ENCODE peak calls at places on chromosomes 13 and 19, in four cellular contexts. R is tibial artery; A is RWPE1; G is CD4-positive, CD25-positive, alpha-beta regulatory T cell. C is an unnamed sample.

GRCh38 chr13:40624338-40624737 is 42.1 kb downstream of the FOXO1 start:
- DNase-seq in R (no peak), A (peak; percentile 19), G (no peak), C (no peak)

GRCh38 chr13:102198418-102199322 is 203.2 kb downstream of the FGF14 start:
- DNase-seq in R (no peak), A (peak; percentile 13), G (no peak), C (no peak)

GRCh38 chr19:32483574-32483973 is 78.0 kb downstream of the DPY19L3 start:
- DNase-seq in R (no peak), A (no peak), G (no peak), C (no peak)

GRCh38 chr19:58407658-58408151 is 744 bp upstream of the ZNF584 start:
- DNase-seq in R (peak; percentile 62), A (no peak), G (no peak), C (no peak)

GRCh38 chr13:31349156-31349555 is 149.4 kb downstream of the B3GLCT start:
- DNase-seq in R (no peak), A (no peak), G (no peak), C (no peak)

GRCh38 chr13:114121496-114122466 is 10.6 kb downstream of the RASA3 start:
- DNase-seq in R (no peak), A (no peak), G (no peak), C (no peak)

GRCh38 chr19:7188682-7189629 is 105.3 kb downstream of the INSR start:
- DNase-seq in R (no peak), A (no peak), G (no peak), C (no peak)

GRCh38 chr19:58511353-58512208 is at the start of gene SLC27A5:
- DNase-seq in R (no peak), A (no peak), G (no peak), C (no peak)

GRCh38 chr19:30784850-30785459 is 412.8 kb downstream of the ZNF536 start:
- DNase-seq in R (no peak), A (no peak), G (peak; percentile 40), C (no peak)

GRCh38 chr13:51277943-51278342 is 55.7 kb downstream of the FAM124A start:
- DNase-seq in R (no peak), A (no peak), G (no peak), C (no peak)
- H3K27ac ChIP-seq in R (no peak overlapping the region), A (no peak overlapping the region), G (no peak overlapping the region), C (peak overlapping the region; percentile 16)

GRCh38 chr19:9823816-9824215 is 3.9 kb upstream of the UBL5 start:
- DNase-seq in R (no peak), A (no peak), G (no peak), C (no peak)

GRCh38 chr19:9834302-9834725 is 804 bp upstream of the PIN1 start:
- DNase-seq in R (no peak), A (no peak), G (no peak), C (no peak)

GRCh38 chr19:9827325-9828238 is at the start of gene UBL5:
- DNase-seq in R (peak; percentile 92), A (peak; percentile 94), G (peak; percentile 89), C (peak; percentile 86)

DNA sequence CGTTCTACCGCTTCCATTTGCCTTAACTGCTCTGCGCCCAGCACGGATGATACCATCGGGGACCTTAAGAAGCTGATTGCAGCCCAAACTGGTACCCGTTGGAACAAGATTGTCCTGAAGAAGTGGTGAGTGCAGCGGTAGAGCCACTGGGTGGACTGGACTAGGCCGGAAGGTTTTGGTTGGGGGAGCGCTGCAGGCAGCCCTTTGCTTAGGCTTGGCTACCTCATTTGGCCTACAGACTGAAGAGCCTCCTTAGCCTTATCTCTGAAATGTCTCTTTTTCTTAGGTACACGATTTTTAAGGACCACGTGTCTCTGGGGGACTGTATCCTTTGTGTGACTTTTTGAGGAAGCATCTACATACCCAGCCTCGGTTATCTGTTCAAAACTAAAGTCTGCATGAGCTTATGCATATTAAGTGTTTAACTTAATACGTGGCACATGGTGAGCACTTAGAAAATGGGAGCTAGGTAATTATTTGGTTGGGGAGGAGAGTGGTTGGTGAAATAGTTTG is 889 bp downstream of the UBL5 start:
- DNase-seq in R (no peak), A (no peak), G (no peak), C (no peak)
- H3K27ac ChIP-seq in R (peak overlapping the region; percentile 85), A (peak overlapping the region; percentile 73), G (no peak overlapping the region), C (no peak overlapping the region)

GRCh38 chr13:90352763-90353162 is 994.7 kb upstream of the MIR17HG start:
- DNase-seq in R (no peak), A (no peak), G (no peak), C (no peak)
- H3K27ac ChIP-seq in R (no peak overlapping the region), A (no peak overlapping the region), G (no peak overlapping the region), C (no peak overlapping the region)

GRCh38 chr13:73090812-73091187 is 32.0 kb downstream of the KLF5 start:
- DNase-seq in R (no peak), A (no peak), G (no peak), C (no peak)
- H3K27ac ChIP-seq in R (no peak overlapping the region), A (peak overlapping the region; percentile 61), G (no peak overlapping the region), C (no peak overlapping the region)

GRCh38 chr13:50596776-50597203 is 246.7 kb downstream of the DLEU7 start:
- DNase-seq in R (no peak), A (no peak), G (no peak), C (no peak)
- H3K27ac ChIP-seq in R (no peak overlapping the region), A (no peak overlapping the region), G (no peak overlapping the region), C (no peak overlapping the region)

GRCh38 chr19:44756089-44756562 is 7.6 kb downstream of the BCL3 start:
- DNase-seq in R (no peak), A (no peak), G (no peak), C (no peak)
- H3K27ac ChIP-seq in R (peak overlapping the region; percentile 93), A (peak overlapping the region; percentile 100), G (peak overlapping the region; percentile 94), C (no peak overlapping the region)

GRCh38 chr13:112781287-112781686 is 91.4 kb downstream of the ATP11A start:
- DNase-seq in R (no peak), A (no peak), G (no peak), C (no peak)
- H3K27ac ChIP-seq in R (no peak overlapping the region), A (no peak overlapping the region), G (no peak overlapping the region), C (peak overlapping the region; percentile 42)

GRCh38 chr19:40418040-40418439 is 4.9 kb upstream of the PRX start:
- DNase-seq in R (no peak), A (no peak), G (no peak), C (no peak)
- H3K27ac ChIP-seq in R (no peak overlapping the region), A (no peak overlapping the region), G (no peak overlapping the region), C (no peak overlapping the region)

GRCh38 chr13:52784591-52785340 is 45.1 kb upstream of the CNMD start:
- DNase-seq in R (no peak), A (no peak), G (no peak), C (no peak)

GRCh38 chr13:52783943-52784342 is 44.3 kb upstream of the CNMD start:
- DNase-seq in R (no peak), A (no peak), G (no peak), C (no peak)

GRCh38 chr13:52787212-52787611 is 47.6 kb upstream of the CNMD start:
- DNase-seq in R (no peak), A (no peak), G (no peak), C (no peak)

GRCh38 chr13:52786747-52787146 is 47.1 kb upstream of the CNMD start:
- DNase-seq in R (no peak), A (no peak), G (no peak), C (peak; percentile 15)

GRCh38 chr13:52785721-52786120 is 46.1 kb upstream of the CNMD start:
- DNase-seq in R (no peak), A (no peak), G (no peak), C (no peak)
- H3K27ac ChIP-seq in R (no peak overlapping the region), A (no peak overlapping the region), G (no peak overlapping the region), C (peak overlapping the region; percentile 95)

C was measured in caudate nucleus.